ENCODE peak calls at places on chromosomes 5 and 9, in four cellular contexts. Z is NCI-H2081; G is activated CD4-positive, alpha-beta T cell treated with anti-CD3 and anti-CD28 coated beads, Interleukin-2, amount 50 U/mL, for 1 hour; D is stimulated activated effector memory CD8-positive, alpha-beta T cell treated with anti-CD3 and anti-CD28 coated beads, Interleukin-12 subunit alpha, Interleukin-12 subunit beta, amount 100 ng/mL, for 72 hours. T is an unnamed sample.

GRCh38 chr5:169339869-169340268 is 38.9 kb upstream of the SLIT3 start:
- DNase-seq in G (no peak), D (no peak), Z (no peak), T (no peak)

GRCh38 chr5:96977228-96977627 is 41.3 kb downstream of the LNPEP start:
- DNase-seq in D (no peak), G (no peak), Z (no peak), T (no peak)

GRCh38 chr5:35302544-35302943 is 72.3 kb upstream of the PRLR start:
- DNase-seq in D (no peak), G (no peak), Z (no peak), T (no peak)

GRCh38 chr5:132761321-132762240 is 14.4 kb downstream of the CCNI2 start:
- DNase-seq in D (no peak), Z (no peak), G (no peak), T (no peak)

GRCh38 chr9:110799396-110799795 is 130.8 kb downstream of the MUSK start:
- DNase-seq in D (no peak), Z (no peak), G (no peak), T (no peak)

GRCh38 chr5:149265559-149265958 is 6.1 kb upstream of the AFAP1L1 start:
- DNase-seq in D (no peak), G (no peak), Z (no peak), T (no peak)

GRCh38 chr9:6827370-6827949 is 69.7 kb downstream of the KDM4C start:
- DNase-seq in Z (peak; percentile 57), G (peak; percentile 12), D (peak; percentile 66), T (peak; percentile 66)

GRCh38 chr5:44388504-44389409 is 463 bp downstream of the FGF10 start:
- DNase-seq in Z (no peak), G (no peak), D (no peak), T (peak; percentile 84)